ENCODE peak calls at places on chromosome X, in eight cellular contexts. L is CD4-positive, alpha-beta T cell; T is ELF-1; M is NCI-H1092; A is ecto neural progenitor cell; S is GDM1; D is AG04449; O is stimulated activated CD8-positive, alpha-beta memory T cell treated with anti-CD3 and anti-CD28 coated beads, Interleukin-12 subunit alpha, Interleukin-12 subunit beta, amount 100 ng/mL, for 1 hour. I is an unnamed sample.

GRCh38 chrX:48823029-48823428 is 3.3 kb upstream of the ERAS start:
- DNase-seq in L (no peak), T (peak), M (no peak), A (no peak), S (no peak), D (no peak), O (no peak), I (no peak)

GRCh38 chrX:110915579-110915978 is 120.0 kb upstream of the CHRDL1 start:
- DNase-seq in L (no peak), T (no peak), M (no peak), A (no peak), S (no peak), D (no peak), O (no peak), I (no peak)

GRCh38 chrX:54357414-54358377 is at the start of gene WNK3:
- DNase-seq in L (peak), T (peak), M (peak), A (peak), S (no peak), D (no peak), O (no peak), I (peak)

GRCh38 chrX:37712458-37712857 is 26.9 kb downstream of the XK start:
- DNase-seq in L (no peak), T (no peak), M (no peak), A (no peak), S (no peak), D (no peak), O (no peak), I (no peak)

GRCh38 chrX:13287816-13288215 is 32.0 kb downstream of the ATXN3L start:
- DNase-seq in L (no peak), T (no peak), M (no peak), A (no peak), S (peak), D (no peak), O (no peak), I (no peak)

GRCh38 chrX:154735695-154736393 is 15.0 kb downstream of the GAB3 start:
- DNase-seq in L (no peak), T (peak), M (no peak), A (no peak), S (no peak), D (no peak), O (no peak), I (no peak)

GRCh38 chrX:154597221-154597620 is 12.3 kb downstream of the CTAG1A start:
- DNase-seq in L (no peak), T (no peak), M (no peak), A (no peak), S (no peak), D (no peak), O (no peak), I (no peak)

GRCh38 chrX:155857561-155857960 is 23.6 kb upstream of the VAMP7 start:
- DNase-seq in L (no peak), T (peak), M (no peak), A (no peak), S (peak), D (no peak), O (no peak), I (peak)

GRCh38 chrX:9356846-9357245 is 108.0 kb upstream of the TBL1X start:
- DNase-seq in L (no peak), T (no peak), M (no peak), A (no peak), S (no peak), D (no peak), O (no peak), I (no peak)

GRCh38 chrX:119512145-119512800 is 44.0 kb downstream of the SLC25A5 start:
- DNase-seq in L (no peak), T (peak), M (peak), A (peak), S (peak), D (no peak), O (no peak), I (peak)

GRCh38 chrX:87636533-87636932 is 118.9 kb downstream of the KLHL4 start:
- DNase-seq in L (no peak), T (peak), M (no peak), A (peak), S (no peak), D (no peak), O (no peak), I (no peak)

GRCh38 chrX:40299028-40299479 is 201.3 kb upstream of the BCOR start:
- DNase-seq in L (no peak), T (peak), M (peak), A (peak), S (no peak), D (no peak), O (no peak), I (no peak)

I was measured in Kasumi-1.